ENCODE peak calls at places on chromosomes 6 and 20, in nine cellular contexts. E is GM23248, W is neural progenitor cell, H is HCT116, P is GM23338, A is OCI-LY7, B is SK-N-SH, Q is MM.1S, K is PC-3. Y is an unnamed sample. For H4K20me1, the result is how much of the 10 kb centered on the place peaks cover.

GRCh38 chr20:58748628-58749027 is 56.0 kb downstream of the NPEPL1 start:
- DNase-seq in H (no peak), K (no peak), Q (no peak), B (no peak), W (no peak), E (no peak), P (no peak), A (no peak), Y (no peak)

GRCh38 chr20:34042286-34042685 is 48.6 kb downstream of the RALY start:
- DNase-seq in B (no peak), P (no peak), A (no peak), E (no peak), H (no peak), W (no peak), K (no peak), Q (no peak), Y (no peak)

GRCh38 chr6:44529506-44529905 is 142.0 kb downstream of the CDC5L start:
- DNase-seq in P (no peak), A (no peak), H (no peak), K (no peak), Q (no peak), E (no peak), W (no peak), B (no peak), Y (no peak)

GRCh38 chr6:150883521-150883920 is 18.0 kb downstream of the MTHFD1L start:
- DNase-seq in B (no peak), E (peak), P (no peak), Q (no peak), A (no peak), W (no peak), K (no peak), H (no peak), Y (no peak)

GRCh38 chr6:125742024-125742423 is 7.4 kb upstream of the HEY2 start:
- DNase-seq in W (no peak), A (no peak), P (no peak), H (no peak), Q (no peak), K (no peak), B (no peak), E (no peak), Y (no peak)

GRCh38 chr6:149454405-149454848 is 30.4 kb downstream of the ZC3H12D start:
- DNase-seq in B (peak), E (peak), K (peak), P (no peak), A (no peak), W (no peak), Q (no peak), H (no peak), Y (peak)

GRCh38 chr6:30238178-30238795 is 25.1 kb upstream of the TRIM26 start:
- DNase-seq in P (peak), A (peak), H (peak), K (peak), W (peak), Q (peak), E (peak), B (peak), Y (peak)

GRCh38 chr6:96716221-96716620 is 121.1 kb downstream of the GPR63 start:
- DNase-seq in K (no peak), E (no peak), W (peak), A (no peak), Q (no peak), P (peak), H (no peak), B (peak), Y (no peak)

GRCh38 chr6:35727206-35727934 is 9.5 kb upstream of the ARMC12 start:
- DNase-seq in A (peak), H (no peak), E (peak), P (peak), K (peak), Q (peak), W (peak), B (peak), Y (peak)

GRCh38 chr6:117615981-117616961 is 14.0 kb upstream of the GOPC start:
- DNase-seq in E (peak), B (no peak), W (peak), H (no peak), Q (no peak), A (no peak), P (peak), K (no peak), Y (no peak)

GRCh38 chr6:140713495-140713894 is 1339.0 kb upstream of the CITED2 start:
- DNase-seq in K (no peak), H (no peak), Q (no peak), A (no peak), P (peak), E (no peak), B (no peak), W (no peak), Y (no peak)

GRCh38 chr6:36577298-36577697 is 16.9 kb upstream of the SRSF3 start:
- DNase-seq in A (no peak), B (no peak), W (no peak), P (no peak), K (peak), H (peak), E (peak), Q (no peak), Y (peak)

GRCh38 chr20:3894796-3895195 is 5.6 kb downstream of the PANK2 start:
- DNase-seq in K (no peak), A (no peak), W (no peak), H (no peak), Q (no peak), E (no peak), B (no peak), P (no peak), Y (no peak)
- H4K20me1 ChIP-seq in K (half or more), A (half or more), W (half or more), H (half or more), Q (half or more), E (half or more), B (half or more), P (half or more), Y (half or more)

GRCh38 chr6:53230775-53231467 is 82.3 kb upstream of the GCM1 start:
- DNase-seq in Q (no peak), W (no peak), B (no peak), E (no peak), K (no peak), H (no peak), A (no peak), P (no peak), Y (no peak)

GRCh38 chr6:53235508-53235907 is 86.9 kb upstream of the GCM1 start:
- DNase-seq in A (no peak), W (no peak), B (no peak), H (no peak), P (no peak), Q (no peak), E (no peak), K (no peak), Y (no peak)

GRCh38 chr6:53238311-53238710 is 89.7 kb upstream of the GCM1 start:
- DNase-seq in B (no peak), P (no peak), Q (no peak), K (no peak), W (no peak), A (no peak), H (no peak), E (no peak), Y (no peak)

GRCh38 chr6:53236241-53236640 is 87.6 kb upstream of the GCM1 start:
- DNase-seq in A (no peak), Q (peak), E (no peak), W (no peak), K (no peak), B (no peak), H (no peak), P (no peak), Y (no peak)

GRCh38 chr6:53233309-53233708 is 84.7 kb upstream of the GCM1 start:
- DNase-seq in W (no peak), E (no peak), K (peak), P (no peak), Q (no peak), B (no peak), A (no peak), H (no peak), Y (no peak)
- TF ChIP-seq EZH2phosphoT487 in W (no peak), E (no peak), K (no peak), P (no peak), Q (no peak), B (no peak), A (no peak), H (no peak), Y (no peak)

GRCh38 chr6:158776737-158777136 is 42.4 kb downstream of the EZR start:
- DNase-seq in W (no peak), P (no peak), K (no peak), H (no peak), E (no peak), B (no peak), A (no peak), Q (no peak), Y (no peak)

GRCh38 chr6:158775832-158776231 is 43.3 kb downstream of the EZR start:
- DNase-seq in E (no peak), P (no peak), H (no peak), W (no peak), K (no peak), B (no peak), A (no peak), Q (no peak), Y (no peak)

GRCh38 chr6:158774734-158775449 is 44.3 kb downstream of the EZR start:
- DNase-seq in P (no peak), K (no peak), E (no peak), Q (no peak), H (no peak), A (no peak), W (no peak), B (no peak), Y (peak)

GRCh38 chr6:158778005-158778527 is 41.1 kb downstream of the EZR start:
- DNase-seq in H (no peak), A (no peak), B (no peak), E (no peak), Q (no peak), W (no peak), P (no peak), K (no peak), Y (no peak)

GRCh38 chr6:158777510-158777909 is 41.7 kb downstream of the EZR start:
- DNase-seq in Q (no peak), K (no peak), E (no peak), P (no peak), W (no peak), A (no peak), B (no peak), H (no peak), Y (no peak)
- H4K20me1 ChIP-seq in Q (under half), K (under half), E (under half), P (half or more), W (under half), A (under half), B (under half), H (half or more), Y (under half)

DNA sequence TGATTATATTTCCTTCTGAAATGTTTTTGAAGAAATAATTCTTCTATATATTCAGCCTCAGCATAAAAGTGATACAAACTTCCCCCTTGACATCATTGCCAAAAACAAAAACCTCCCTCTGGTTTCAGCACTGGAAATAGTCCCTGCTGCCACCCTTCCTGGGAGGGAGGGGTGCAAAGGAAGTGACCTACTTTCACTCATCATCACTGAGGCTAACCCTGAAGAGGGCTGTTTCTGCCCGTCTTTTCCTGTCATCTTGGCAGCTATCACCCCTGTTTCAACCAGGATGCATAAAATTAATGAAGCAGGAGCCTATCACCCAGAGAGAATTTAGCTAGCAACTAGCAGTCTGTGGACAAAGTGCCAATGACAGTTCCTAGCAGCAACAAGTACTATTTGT is 397.8 kb downstream of the LAMA2 start:
- DNase-seq in K (no peak), B (no peak), E (no peak), W (no peak), P (no peak), Q (peak), A (no peak), H (no peak), Y (no peak)
- TF ChIP-seq EZH2phosphoT487 in K (no peak), B (no peak), E (no peak), W (no peak), P (no peak), Q (no peak), A (no peak), H (no peak), Y (no peak)

GRCh38 chr6:109944448-109944847 is 33.7 kb upstream of the GPR6 start:
- DNase-seq in K (peak), B (no peak), A (no peak), H (peak), P (peak), E (no peak), Q (no peak), W (no peak), Y (peak)

GRCh38 chr6:109949281-109950065 is 28.6 kb upstream of the GPR6 start:
- DNase-seq in H (no peak), A (no peak), Q (no peak), B (no peak), E (no peak), W (no peak), K (no peak), P (no peak), Y (no peak)

GRCh38 chr6:109947001-109947400 is 31.1 kb upstream of the GPR6 start:
- DNase-seq in K (peak), W (no peak), B (no peak), P (no peak), A (no peak), Q (no peak), H (no peak), E (no peak), Y (peak)

GRCh38 chr6:109939654-109940053 is 38.5 kb upstream of the GPR6 start:
- DNase-seq in Q (no peak), A (no peak), W (no peak), K (peak), E (no peak), P (no peak), H (no peak), B (no peak), Y (no peak)

GRCh38 chr6:109945091-109945490 is 33.0 kb upstream of the GPR6 start:
- DNase-seq in E (no peak), Q (no peak), A (no peak), W (no peak), P (no peak), K (no peak), B (no peak), H (no peak), Y (no peak)
- H4K20me1 ChIP-seq in E (under half), Q (under half), A (under half), W (under half), P (under half), K (under half), B (under half), H (under half), Y (under half)

GRCh38 chr6:1623769-1624070 is 14.0 kb downstream of the FOXC1 start:
- DNase-seq in H (no peak), E (no peak), W (no peak), P (no peak), B (no peak), A (no peak), Q (no peak), K (no peak), Y (no peak)

GRCh38 chr6:1621328-1621701 is 11.6 kb downstream of the FOXC1 start:
- DNase-seq in H (no peak), E (no peak), A (no peak), B (no peak), W (peak), P (peak), K (no peak), Q (no peak), Y (no peak)

GRCh38 chr6:1622851-1623768 is 13.4 kb downstream of the FOXC1 start:
- DNase-seq in W (no peak), B (no peak), H (no peak), P (peak), A (no peak), K (no peak), E (no peak), Q (no peak), Y (no peak)

GRCh38 chr6:1620504-1621327 is 11.0 kb downstream of the FOXC1 start:
- DNase-seq in H (no peak), B (no peak), K (no peak), A (no peak), W (no peak), Q (no peak), E (no peak), P (peak), Y (no peak)

GRCh38 chr6:1622220-1622841 is 12.6 kb downstream of the FOXC1 start:
- DNase-seq in H (no peak), E (no peak), B (peak), K (no peak), W (no peak), A (no peak), Q (no peak), P (no peak), Y (no peak)
- TF ChIP-seq EZH2phosphoT487 in H (no peak), E (no peak), B (no peak), K (no peak), W (no peak), A (no peak), Q (no peak), P (no peak), Y (no peak)

DNA sequence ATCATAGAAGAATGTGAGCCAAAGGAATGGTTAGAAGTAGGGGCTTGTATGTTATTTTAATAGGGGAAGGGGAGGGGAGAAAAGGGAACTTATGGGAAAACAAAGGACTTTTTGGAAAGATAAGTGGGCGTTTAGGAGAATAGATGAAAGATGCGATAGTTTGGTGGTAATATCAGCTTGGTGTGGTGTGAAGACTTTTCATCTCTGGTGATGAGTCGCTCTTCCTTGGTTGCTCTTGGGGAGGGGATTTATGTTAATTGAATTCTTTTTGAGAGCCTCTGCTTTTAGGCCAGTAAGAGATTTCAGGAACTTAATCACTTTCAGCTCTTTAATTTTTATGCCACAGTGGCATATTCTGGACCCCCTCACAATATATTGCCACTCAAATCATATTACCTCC is 10.8 kb downstream of the HECA start:
- DNase-seq in K (no peak), B (no peak), H (no peak), W (no peak), E (no peak), Q (no peak), A (no peak), P (no peak), Y (no peak)
- H4K20me1 ChIP-seq in K (under half), B (under half), H (under half), W (under half), E (under half), Q (under half), A (under half), P (under half), Y (under half)

DNA sequence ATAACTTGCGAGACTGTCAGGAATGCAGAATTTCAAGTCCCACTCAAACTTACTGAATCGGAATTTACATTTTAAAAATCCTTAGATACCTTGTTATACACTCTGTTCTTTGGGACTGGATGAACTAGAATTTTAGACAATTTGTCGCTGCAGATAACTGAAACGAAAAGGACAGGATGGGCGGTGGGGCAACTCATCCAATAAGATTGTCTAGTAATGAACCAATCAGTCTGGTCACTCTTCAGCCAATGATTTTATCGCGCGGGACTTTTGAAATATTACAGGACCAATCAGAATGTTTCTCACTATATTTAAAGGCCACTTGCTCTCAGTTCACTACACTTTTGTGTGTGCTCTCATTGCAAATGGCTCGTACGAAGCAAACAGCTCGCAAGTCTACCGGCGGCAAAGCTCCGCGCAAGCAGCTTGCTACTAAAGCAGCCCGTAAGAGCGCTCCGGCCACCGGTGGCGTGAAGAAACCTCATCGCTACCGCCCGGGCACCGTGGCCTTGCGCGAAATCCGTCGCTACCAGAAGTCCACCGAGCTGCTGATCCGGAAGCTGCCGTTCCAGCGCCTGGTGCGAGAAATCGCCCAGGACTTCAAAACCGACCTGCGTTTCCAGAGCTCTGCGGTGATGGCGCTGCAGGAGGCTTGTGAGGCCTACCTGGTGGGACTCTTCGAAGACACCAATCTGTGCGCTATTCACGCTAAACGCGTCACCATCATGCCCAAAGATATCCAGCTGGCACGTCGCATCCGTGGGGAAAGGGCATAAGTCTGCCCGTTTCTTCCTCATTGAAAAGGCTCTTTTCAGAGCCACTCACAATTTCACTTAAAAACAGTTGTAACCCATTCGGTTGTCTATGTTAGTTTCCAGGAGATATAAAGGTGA is 41.9 kb upstream of the HFE start:
- DNase-seq in B (peak), A (peak), E (peak), K (peak), H (no peak), P (no peak), W (no peak), Q (peak), Y (no peak)
- TF ChIP-seq EZH2phosphoT487 in B (no peak), A (no peak), E (no peak), K (no peak), H (no peak), P (no peak), W (no peak), Q (no peak), Y (no peak)